ENCODE peak calls at places on chromosomes 11 and 22, in five cellular contexts. S, N, H, W and B are unnamed samples.
A peak's percentile ranks its signal among the peaks of the same experiment; 100 is the strongest.

GRCh38 chr11:2518983-2519340 is 74.2 kb downstream of the KCNQ1 start:
- DNase-seq in N (no peak), W (no peak), S (no peak), H (no peak), B (no peak)

GRCh38 chr11:26571861-26572654 is at the start of gene MUC15:
- DNase-seq in S (no peak), N (no peak), H (no peak), W (no peak), B (no peak)

GRCh38 chr11:69879734-69880005 is 60.5 kb upstream of the FGF3 start:
- DNase-seq in N (no peak), W (no peak), S (no peak), H (no peak), B (no peak)

GRCh38 chr11:11532574-11532973 is 89.2 kb downstream of the GALNT18 start:
- DNase-seq in W (peak; percentile 5), S (no peak), N (peak; percentile 17), H (no peak), B (no peak)

GRCh38 chr11:2945757-2946287 is 16.6 kb upstream of the PHLDA2 start:
- DNase-seq in S (no peak), N (no peak), W (no peak), H (no peak), B (no peak)

GRCh38 chr11:85922367-85922766 is 67.2 kb downstream of the CCDC83 start:
- DNase-seq in S (no peak), W (no peak), H (no peak), N (no peak), B (no peak)

GRCh38 chr11:19347911-19348310 is 107.2 kb upstream of the E2F8 start:
- DNase-seq in H (no peak), S (no peak), W (no peak), N (no peak), B (no peak)

GRCh38 chr11:134980819-134981710 is 569.0 kb upstream of the B3GAT1 start:
- DNase-seq in W (no peak), N (no peak), S (no peak), H (no peak), B (no peak)

GRCh38 chr11:69888671-69889076 is 69.5 kb upstream of the FGF3 start:
- DNase-seq in S (peak; percentile 48), W (peak; percentile 36), N (peak; percentile 34), H (peak; percentile 25), B (peak; percentile 1)

GRCh38 chr11:33500865-33501479 is 199.7 kb downstream of the C11orf91 start:
- DNase-seq in N (peak; percentile 14), W (peak; percentile 51), S (peak; percentile 31), H (no peak), B (no peak)

GRCh38 chr11:14318581-14318981 is 40.4 kb downstream of the RRAS2 start:
- DNase-seq in S (no peak), W (peak; percentile 59), H (no peak), N (no peak), B (no peak)

GRCh38 chr22:24975813-24976341 is 23.4 kb downstream of the KIAA1671 start:
- DNase-seq in S (no peak), W (no peak), N (no peak), H (no peak), B (no peak)